ENCODE peak calls at places on chromosomes 3 and 15, in five cellular contexts. One of them, this sample, is unnamed.

GRCh38 chr3:105686324-105686897 is 182.4 kb downstream of the CBLB start:
- DNase-seq in lower lobe of right lung: no peak
- DNase-seq in SK-N-SH: peak; percentile 29
- DNase-seq in psoas muscle: no peak
- DNase-seq in heart right ventricle: no peak
- DNase-seq in this sample: no peak

GRCh38 chr3:184305577-184305976 is 6.5 kb downstream of the PSMD2 start:
- DNase-seq in lower lobe of right lung: no peak
- DNase-seq in heart right ventricle: no peak
- DNase-seq in SK-N-SH: no peak
- DNase-seq in psoas muscle: no peak
- DNase-seq in this sample: no peak

GRCh38 chr15:61034793-61035710 is 194.1 kb downstream of the RORA start:
- DNase-seq in SK-N-SH: peak; percentile 39
- DNase-seq in lower lobe of right lung: no peak
- DNase-seq in heart right ventricle: no peak
- DNase-seq in psoas muscle: no peak
- DNase-seq in this sample: no peak

GRCh38 chr3:5017953-5018531 is 38.8 kb downstream of the BHLHE40 start:
- DNase-seq in SK-N-SH: no peak
- DNase-seq in lower lobe of right lung: peak; percentile 77
- DNase-seq in heart right ventricle: peak; percentile 55
- DNase-seq in psoas muscle: peak; percentile 84
- DNase-seq in this sample: peak; percentile 82

GRCh38 chr3:150376001-150376848 is 31.9 kb upstream of the TSC22D2 start:
- DNase-seq in heart right ventricle: no peak
- DNase-seq in SK-N-SH: no peak
- DNase-seq in lower lobe of right lung: no peak
- DNase-seq in psoas muscle: no peak
- DNase-seq in this sample: no peak

GRCh38 chr15:90407871-90408317 is 19.9 kb downstream of the IQGAP1 start:
- DNase-seq in lower lobe of right lung: no peak
- DNase-seq in SK-N-SH: no peak
- DNase-seq in heart right ventricle: no peak
- DNase-seq in psoas muscle: no peak
- DNase-seq in this sample: no peak

GRCh38 chr15:47184405-47185221 is 532.7 kb upstream of the SEMA6D start:
- DNase-seq in lower lobe of right lung: no peak
- DNase-seq in psoas muscle: no peak
- DNase-seq in heart right ventricle: peak; percentile 5
- DNase-seq in SK-N-SH: peak; percentile 79
- DNase-seq in this sample: no peak

GRCh38 chr3:116179091-116179490 is 266.2 kb downstream of the LSAMP start:
- DNase-seq in heart right ventricle: no peak
- DNase-seq in psoas muscle: no peak
- DNase-seq in lower lobe of right lung: no peak
- DNase-seq in SK-N-SH: no peak
- DNase-seq in this sample: no peak

GRCh38 chr15:48427960-48428547 is 96.8 kb downstream of the DUT start:
- DNase-seq in heart right ventricle: no peak
- DNase-seq in psoas muscle: no peak
- DNase-seq in SK-N-SH: no peak
- DNase-seq in lower lobe of right lung: no peak
- DNase-seq in this sample: no peak

GRCh38 chr15:38699633-38700230 is 135.1 kb upstream of the RASGRP1 start:
- DNase-seq in heart right ventricle: peak; percentile 11
- DNase-seq in lower lobe of right lung: peak; percentile 53
- DNase-seq in psoas muscle: peak; percentile 56
- DNase-seq in SK-N-SH: peak; percentile 39
- DNase-seq in this sample: no peak

GRCh38 chr15:51726302-51727073 is 11.0 kb downstream of the LYSMD2 start:
- DNase-seq in lower lobe of right lung: no peak
- DNase-seq in psoas muscle: peak; percentile 66
- DNase-seq in SK-N-SH: peak; percentile 77
- DNase-seq in heart right ventricle: peak; percentile 17
- DNase-seq in this sample: peak; percentile 66

DNA sequence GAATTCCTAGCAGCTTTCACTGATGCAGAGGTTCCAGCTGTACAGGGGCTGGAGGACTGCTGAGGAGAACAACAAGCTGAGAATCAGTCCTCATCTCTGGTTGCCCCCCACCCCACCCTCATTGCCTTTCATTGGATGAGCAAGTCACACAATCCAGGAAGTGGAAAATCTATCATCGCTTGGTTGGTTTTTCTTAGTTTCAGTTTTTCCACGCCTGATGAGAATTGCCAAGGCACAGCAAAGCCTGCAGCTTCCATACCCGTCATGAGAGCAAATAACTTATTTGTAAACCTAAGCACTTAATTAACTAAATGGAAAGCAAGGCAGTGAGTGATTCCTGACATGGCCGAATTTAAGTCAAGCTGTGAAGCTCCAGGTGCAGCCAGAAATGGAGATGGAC is 21.4 kb upstream of the LIPC start:
- DNase-seq in psoas muscle: no peak
- DNase-seq in heart right ventricle: no peak
- DNase-seq in SK-N-SH: no peak
- DNase-seq in lower lobe of right lung: no peak
- DNase-seq in this sample: no peak
- H3K4me3 ChIP-seq in psoas muscle: peak overlapping the region; percentile 3
- H3K4me3 ChIP-seq in heart right ventricle: no peak overlapping the region
- H3K4me3 ChIP-seq in SK-N-SH: no peak overlapping the region
- H3K4me3 ChIP-seq in lower lobe of right lung: peak overlapping the region; percentile 27
- H3K4me3 ChIP-seq in this sample: peak overlapping the region; percentile 20

GRCh38 chr3:59064276-59064675 is 14.5 kb upstream of the CFAP20DC start:
- DNase-seq in psoas muscle: no peak
- DNase-seq in heart right ventricle: no peak
- DNase-seq in SK-N-SH: no peak
- DNase-seq in lower lobe of right lung: no peak
- DNase-seq in this sample: no peak
- TF ChIP-seq CTCF in psoas muscle: no peak
- TF ChIP-seq CTCF in heart right ventricle: no peak
- TF ChIP-seq CTCF in SK-N-SH: no peak
- TF ChIP-seq CTCF in lower lobe of right lung: no peak
- TF ChIP-seq CTCF in this sample: no peak

GRCh38 chr3:114566162-114566755 is 272.4 kb downstream of the TIGIT start:
- DNase-seq in SK-N-SH: no peak
- DNase-seq in psoas muscle: no peak
- DNase-seq in heart right ventricle: no peak
- DNase-seq in lower lobe of right lung: no peak
- DNase-seq in this sample: no peak
- H3K4me3 ChIP-seq in SK-N-SH: no peak overlapping the region
- H3K4me3 ChIP-seq in psoas muscle: no peak overlapping the region
- H3K4me3 ChIP-seq in heart right ventricle: no peak overlapping the region
- H3K4me3 ChIP-seq in lower lobe of right lung: no peak overlapping the region
- H3K4me3 ChIP-seq in this sample: no peak overlapping the region

GRCh38 chr3:195446359-195446758 is 3.5 kb upstream of the ACAP2 start:
- DNase-seq in heart right ventricle: no peak
- DNase-seq in SK-N-SH: no peak
- DNase-seq in psoas muscle: no peak
- DNase-seq in lower lobe of right lung: no peak
- DNase-seq in this sample: no peak
- TF ChIP-seq CTCF in heart right ventricle: no peak
- TF ChIP-seq CTCF in SK-N-SH: no peak
- TF ChIP-seq CTCF in psoas muscle: no peak
- TF ChIP-seq CTCF in lower lobe of right lung: no peak
- TF ChIP-seq CTCF in this sample: no peak

DNA sequence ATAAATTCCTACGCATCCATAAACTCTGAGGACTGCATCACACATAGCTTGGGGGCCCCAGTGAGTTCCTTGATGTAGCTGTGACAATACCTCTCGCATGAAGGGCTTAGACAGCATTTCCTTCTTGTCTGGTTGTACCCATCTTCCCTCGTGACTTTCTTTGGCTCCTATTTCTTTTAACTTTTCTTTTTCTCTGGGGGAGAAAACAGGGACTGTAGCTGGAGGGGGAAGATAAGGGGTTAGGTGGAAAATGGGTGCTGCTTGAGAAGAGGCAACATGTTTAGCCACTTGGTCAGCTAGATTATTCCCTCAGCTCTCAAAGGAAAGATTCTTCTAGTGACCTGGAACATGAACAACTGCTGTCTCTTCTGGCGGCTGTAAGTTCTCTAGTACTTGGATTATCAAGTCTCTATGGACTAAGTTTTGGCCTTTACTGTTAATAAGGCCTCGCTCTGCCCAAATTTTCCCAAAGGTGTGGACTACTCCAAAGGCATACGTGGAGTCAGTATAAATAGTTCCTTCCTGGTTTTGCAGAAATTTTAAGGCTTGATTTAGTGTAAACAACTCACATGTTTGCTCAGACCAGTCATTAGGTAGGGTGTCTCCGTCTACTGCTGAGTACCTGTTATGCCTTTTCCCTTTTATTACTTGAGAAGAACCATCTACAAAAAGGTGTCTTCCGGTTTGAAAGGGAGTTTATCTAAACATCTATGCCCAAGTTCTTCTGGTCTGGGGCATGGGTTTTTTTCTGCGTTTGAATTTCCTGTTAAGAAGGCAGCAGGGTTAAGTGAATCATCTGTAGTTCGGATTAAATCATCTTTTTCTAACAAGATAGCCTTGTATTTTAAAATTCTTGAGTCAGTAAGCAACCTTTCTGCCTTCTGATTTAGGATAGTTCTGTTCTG is 21.0 kb upstream of the ATG7 start:
- DNase-seq in heart right ventricle: no peak
- DNase-seq in lower lobe of right lung: no peak
- DNase-seq in psoas muscle: no peak
- DNase-seq in SK-N-SH: no peak
- DNase-seq in this sample: peak; percentile 39
- H3K4me3 ChIP-seq in heart right ventricle: no peak overlapping the region
- H3K4me3 ChIP-seq in lower lobe of right lung: no peak overlapping the region
- H3K4me3 ChIP-seq in psoas muscle: no peak overlapping the region
- H3K4me3 ChIP-seq in SK-N-SH: no peak overlapping the region
- H3K4me3 ChIP-seq in this sample: no peak overlapping the region

DNA sequence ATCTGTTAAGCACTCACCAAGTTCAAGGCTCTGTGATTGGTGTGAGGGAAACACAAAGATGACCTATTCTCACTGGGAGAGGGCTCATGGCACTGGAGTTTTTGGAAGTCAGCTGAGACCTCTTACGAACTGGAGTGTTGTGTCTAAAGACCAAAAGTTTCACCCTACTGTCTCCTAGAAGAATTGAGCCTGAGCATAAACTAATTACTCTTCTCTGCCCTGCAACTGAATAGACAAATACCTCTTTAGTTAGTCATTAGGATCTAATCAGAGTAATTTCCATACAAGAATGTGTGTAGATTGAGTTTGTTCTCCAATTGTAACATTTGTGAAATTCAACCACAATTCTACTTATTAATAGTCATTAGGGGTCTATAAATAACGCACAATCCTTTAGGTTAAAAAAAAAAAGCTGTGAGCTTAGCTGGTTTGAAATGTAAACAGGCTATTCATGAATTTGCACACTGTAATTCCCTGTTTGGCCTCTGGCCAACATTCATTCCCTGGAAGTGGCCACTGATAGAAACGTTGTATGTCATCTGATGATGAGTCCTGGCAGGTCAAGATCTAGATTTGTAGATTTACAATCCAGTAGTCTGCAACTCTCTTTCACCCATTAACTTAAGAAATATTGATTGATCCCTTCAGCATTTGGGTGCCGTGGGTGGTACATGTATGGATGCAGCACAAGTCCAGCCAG is 76.8 kb upstream of the SOX14 start:
- DNase-seq in psoas muscle: no peak
- DNase-seq in heart right ventricle: no peak
- DNase-seq in SK-N-SH: peak; percentile 38
- DNase-seq in lower lobe of right lung: no peak
- DNase-seq in this sample: no peak
- TF ChIP-seq CTCF in psoas muscle: no peak
- TF ChIP-seq CTCF in heart right ventricle: no peak
- TF ChIP-seq CTCF in SK-N-SH: no peak
- TF ChIP-seq CTCF in lower lobe of right lung: no peak
- TF ChIP-seq CTCF in this sample: no peak

GRCh38 chr3:190097617-190098016 is 23.1 kb downstream of the P3H2 start:
- DNase-seq in SK-N-SH: no peak
- DNase-seq in heart right ventricle: no peak
- DNase-seq in psoas muscle: no peak
- DNase-seq in lower lobe of right lung: no peak
- DNase-seq in this sample: no peak

GRCh38 chr3:190105876-190106275 is 14.8 kb downstream of the P3H2 start:
- DNase-seq in lower lobe of right lung: no peak
- DNase-seq in heart right ventricle: no peak
- DNase-seq in SK-N-SH: no peak
- DNase-seq in psoas muscle: no peak
- DNase-seq in this sample: no peak

GRCh38 chr3:190099099-190099498 is 21.6 kb downstream of the P3H2 start:
- DNase-seq in psoas muscle: no peak
- DNase-seq in lower lobe of right lung: no peak
- DNase-seq in heart right ventricle: no peak
- DNase-seq in SK-N-SH: peak; percentile 42
- DNase-seq in this sample: no peak

GRCh38 chr3:190097025-190097424 is 23.7 kb downstream of the P3H2 start:
- DNase-seq in heart right ventricle: no peak
- DNase-seq in SK-N-SH: no peak
- DNase-seq in lower lobe of right lung: no peak
- DNase-seq in psoas muscle: no peak
- DNase-seq in this sample: no peak

DNA sequence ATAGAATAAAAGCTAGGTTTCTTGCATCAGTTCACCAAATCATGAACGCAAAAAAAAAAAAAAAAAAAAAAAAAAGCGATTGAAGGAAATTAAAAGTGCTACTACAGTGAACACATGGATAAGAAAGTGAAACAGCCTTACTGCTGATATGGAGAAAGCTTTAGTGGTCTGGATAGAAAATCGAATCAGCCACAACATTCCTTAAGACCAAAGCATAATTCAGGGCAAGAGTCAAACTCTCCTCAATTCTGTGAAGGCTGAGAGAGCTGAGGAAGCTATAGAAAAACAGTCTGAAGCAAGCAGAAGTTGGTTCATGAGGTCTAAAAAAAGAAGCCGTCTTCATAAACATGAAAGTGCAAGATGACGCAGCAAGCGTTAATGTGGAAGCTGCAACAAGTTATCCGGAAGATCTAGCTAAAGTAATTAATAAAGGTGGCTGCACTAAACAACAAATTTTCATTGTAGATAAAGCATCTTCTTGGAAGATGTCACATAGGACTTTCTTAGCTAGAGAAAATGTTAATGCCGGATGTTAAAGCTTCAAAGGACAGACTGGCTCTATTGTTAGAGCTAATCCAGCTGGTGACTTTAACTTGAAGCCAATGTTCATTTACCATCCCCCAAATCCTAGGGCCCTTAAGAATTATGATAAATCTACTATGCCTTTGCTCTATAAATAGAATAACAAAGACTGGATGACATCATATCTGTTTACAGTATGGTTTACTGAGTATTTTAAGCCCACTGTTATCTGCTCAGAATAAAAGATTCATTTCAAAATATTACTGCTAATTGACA is 19.2 kb downstream of the P3H2 start:
- DNase-seq in psoas muscle: no peak
- DNase-seq in lower lobe of right lung: no peak
- DNase-seq in SK-N-SH: no peak
- DNase-seq in heart right ventricle: no peak
- DNase-seq in this sample: no peak
- H3K4me3 ChIP-seq in psoas muscle: peak overlapping the region; percentile 35
- H3K4me3 ChIP-seq in lower lobe of right lung: peak overlapping the region; percentile 12
- H3K4me3 ChIP-seq in SK-N-SH: no peak overlapping the region
- H3K4me3 ChIP-seq in heart right ventricle: no peak overlapping the region
- H3K4me3 ChIP-seq in this sample: peak overlapping the region; percentile 17

GRCh38 chr15:27757050-27757449 is 342.1 kb downstream of the OCA2 start:
- DNase-seq in psoas muscle: no peak
- DNase-seq in heart right ventricle: no peak
- DNase-seq in lower lobe of right lung: no peak
- DNase-seq in SK-N-SH: no peak
- DNase-seq in this sample: no peak
- TF ChIP-seq CTCF in psoas muscle: no peak
- TF ChIP-seq CTCF in heart right ventricle: no peak
- TF ChIP-seq CTCF in lower lobe of right lung: no peak
- TF ChIP-seq CTCF in SK-N-SH: no peak
- TF ChIP-seq CTCF in this sample: no peak

This sample was measured in ascending aorta.